ENCODE peak calls at places on chromosomes 5 and 9, in seven cellular contexts. K is psoas muscle, V is thyroid gland, T is A673, J is left ventricle myocardium inferior, I is lower lobe of right lung, N is mammary epithelial cell. S is an unnamed sample.

GRCh38 chr9:30575691-30576090 is 1808.8 kb upstream of the ACO1 start:
- DNase-seq in V (no peak), T (no peak), N (no peak), J (no peak), K (no peak), I (no peak), S (no peak)

GRCh38 chr9:134322781-134323241 is 3.4 kb upstream of the RXRA start:
- DNase-seq in N (no peak), T (no peak), I (peak; percentile 31), V (no peak), J (peak; percentile 6), K (no peak), S (no peak)

GRCh38 chr5:5979362-5979760 is 399.0 kb downstream of the MED10 start:
- DNase-seq in V (peak; percentile 28), I (no peak), J (no peak), K (no peak), N (no peak), T (no peak), S (peak; percentile 74)

GRCh38 chr9:14313378-14313940 is 482 bp downstream of the NFIB start:
- DNase-seq in K (no peak), V (peak; percentile 30), J (no peak), T (no peak), N (no peak), I (no peak), S (no peak)

GRCh38 chr5:149412783-149413476 is 33.8 kb upstream of the IL17B start:
- DNase-seq in I (no peak), V (no peak), K (peak; percentile 36), T (no peak), J (no peak), N (no peak), S (no peak)

GRCh38 chr9:110180386-110180712 is 27.6 kb downstream of the C9orf152 start:
- DNase-seq in V (no peak), J (no peak), N (no peak), I (no peak), K (no peak), T (no peak), S (no peak)

GRCh38 chr9:131475956-131476776 is 26.6 kb upstream of the POMT1 start:
- DNase-seq in T (no peak), J (no peak), I (no peak), K (no peak), N (no peak), V (no peak), S (no peak)

GRCh38 chr9:120855827-120856636 is 13.3 kb upstream of the PSMD5 start:
- DNase-seq in K (no peak), I (no peak), N (no peak), T (no peak), J (no peak), V (no peak), S (no peak)

GRCh38 chr5:9473624-9474023 is 72.3 kb downstream of the SEMA5A start:
- DNase-seq in V (no peak), T (no peak), J (no peak), N (no peak), K (no peak), I (no peak), S (no peak)

GRCh38 chr9:134935056-134936020 is 17.6 kb upstream of the FCN1 start:
- DNase-seq in V (no peak), J (no peak), K (no peak), I (peak; percentile 33), N (no peak), T (peak; percentile 60), S (no peak)

GRCh38 chr5:100517301-100517974 is 17.7 kb upstream of the FAM174A start:
- DNase-seq in J (no peak), I (peak; percentile 84), T (no peak), N (peak; percentile 49), V (peak; percentile 80), K (no peak), S (no peak)

GRCh38 chr9:21812415-21812814 is 10.0 kb downstream of the MTAP start:
- DNase-seq in I (no peak), J (no peak), V (no peak), T (no peak), K (no peak), N (peak; percentile 95), S (peak; percentile 89)

GRCh38 chr9:19690128-19690527 is 98.7 kb downstream of the SLC24A2 start:
- DNase-seq in V (no peak), T (no peak), I (no peak), N (peak; percentile 54), K (no peak), J (no peak), S (no peak)

GRCh38 chr9:98775831-98776441 is 20.4 kb downstream of the ANKS6 start:
- DNase-seq in T (peak; percentile 80), N (peak; percentile 20), K (no peak), I (no peak), V (peak; percentile 36), J (no peak), S (peak; percentile 35)

GRCh38 chr5:178383301-178383918 is 150.8 kb upstream of the PHYKPL start:
- DNase-seq in N (no peak), K (no peak), V (no peak), T (no peak), I (no peak), J (no peak), S (no peak)

GRCh38 chr9:93959739-93960154 is 4.6 kb upstream of the BARX1 start:
- DNase-seq in V (no peak), J (no peak), K (no peak), T (no peak), N (no peak), I (no peak), S (no peak)

GRCh38 chr9:3385871-3386270 is 139.9 kb downstream of the RFX3 start:
- DNase-seq in I (no peak), N (no peak), K (no peak), T (no peak), V (no peak), J (no peak), S (no peak)

GRCh38 chr9:127783111-127783621 is 2.7 kb upstream of the CDK9 start:
- DNase-seq in J (peak; percentile 51), V (peak; percentile 40), I (peak; percentile 84), T (no peak), K (peak; percentile 56), N (no peak), S (no peak)

GRCh38 chr5:111197523-111197922 is 26.7 kb upstream of the CAMK4 start:
- DNase-seq in N (no peak), T (peak; percentile 10), I (no peak), V (no peak), J (no peak), K (no peak), S (no peak)

GRCh38 chr9:96327694-96328352 is 25.8 kb upstream of the HSD17B3 start:
- DNase-seq in K (no peak), V (peak; percentile 19), N (peak; percentile 38), T (peak; percentile 71), J (no peak), I (no peak), S (peak; percentile 7)

GRCh38 chr9:16715404-16715803 is 155.1 kb downstream of the BNC2 start:
- DNase-seq in T (no peak), J (no peak), K (no peak), N (no peak), V (no peak), I (no peak), S (peak; percentile 55)

GRCh38 chr5:179191506-179192184 is 131.5 kb downstream of the ZNF354C start:
- DNase-seq in T (no peak), I (peak; percentile 30), V (no peak), K (no peak), J (no peak), N (no peak), S (no peak)

GRCh38 chr5:102767864-102768263 is 12.8 kb downstream of the PAM start:
- DNase-seq in J (no peak), T (no peak), N (no peak), K (no peak), V (no peak), I (no peak), S (no peak)

GRCh38 chr9:86507119-86507731 is 153.0 kb upstream of the TUT7 start:
- DNase-seq in V (no peak), K (no peak), T (no peak), I (no peak), J (no peak), N (no peak), S (no peak)

GRCh38 chr5:10468256-10468655 is 26.6 kb downstream of the ROPN1L start:
- DNase-seq in I (no peak), N (no peak), K (no peak), T (no peak), V (no peak), J (no peak), S (no peak)

GRCh38 chr9:69865986-69866385 is 45.4 kb downstream of the CFAP95 start:
- DNase-seq in I (no peak), J (no peak), V (no peak), N (no peak), T (no peak), K (no peak), S (no peak)

GRCh38 chr9:1047605-1048235 is 2.4 kb upstream of the DMRT2 start:
- DNase-seq in I (no peak), N (no peak), J (no peak), K (peak; percentile 55), V (no peak), T (no peak), S (peak; percentile 73)
- H3K4me3 ChIP-seq in I (peak overlapping the region; percentile 59), N (peak overlapping the region; percentile 30), J (peak overlapping the region; percentile 61), K (peak overlapping the region; percentile 56), V (no peak overlapping the region), T (peak overlapping the region; percentile 36), S (peak overlapping the region; percentile 43)

DNA sequence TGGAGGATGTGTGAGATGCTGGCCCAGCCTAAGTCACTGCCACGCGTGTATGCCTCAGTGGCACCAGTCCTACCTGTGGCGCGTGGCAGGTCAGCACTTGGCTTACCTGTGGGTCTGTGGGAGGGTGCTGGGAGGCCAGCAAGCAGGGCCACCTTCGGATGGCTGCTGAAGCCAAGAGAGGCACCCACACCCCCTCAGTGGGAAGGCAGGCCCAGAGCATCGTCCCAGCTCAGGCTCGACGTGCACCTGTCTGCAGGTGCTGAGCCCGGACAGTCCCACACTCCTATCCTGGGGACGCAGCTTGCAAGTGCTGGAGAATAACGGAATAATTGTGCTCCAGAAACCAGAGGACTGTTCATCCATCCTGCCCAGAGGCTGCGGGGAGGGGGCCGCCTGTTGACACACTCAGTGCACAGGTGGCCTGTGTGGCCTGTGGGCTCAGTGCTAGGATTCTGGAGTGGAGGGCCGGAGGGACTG is 24.0 kb downstream of the NKD2 start:
- DNase-seq in T (no peak), V (no peak), K (no peak), N (no peak), I (peak; percentile 39), J (peak; percentile 5), S (no peak)
- H3K27me3 ChIP-seq in T (no peaks in the 10 kb centered on the region), V (no peaks in the 10 kb centered on the region), K (peaks cover 47% of the 10 kb centered on the region), N (no peaks in the 10 kb centered on the region), I (peaks cover 14% of the 10 kb centered on the region), J (no peaks in the 10 kb centered on the region), S (no peaks in the 10 kb centered on the region)

DNA sequence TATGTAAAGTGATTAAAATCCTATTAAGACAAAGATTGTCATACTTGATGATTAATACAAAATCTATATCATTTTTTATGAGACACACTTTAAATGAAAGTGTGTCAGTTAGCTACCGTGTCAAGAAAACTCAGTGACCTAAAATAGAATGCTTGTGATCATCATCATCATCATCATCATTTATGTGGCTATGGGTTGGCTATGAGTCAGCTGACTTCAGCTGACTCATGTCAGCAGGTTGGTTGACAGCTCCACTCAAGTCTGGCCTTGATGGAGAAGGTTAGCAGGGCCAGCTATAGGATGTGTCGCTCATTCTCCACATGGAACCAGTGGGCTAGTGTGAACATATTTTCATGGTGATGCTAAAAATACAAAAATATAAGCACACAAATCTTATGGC is 43.8 kb upstream of the ZNF300 start:
- DNase-seq in N (no peak), I (no peak), V (no peak), K (no peak), J (no peak), T (no peak), S (no peak)
- H3K9me3 ChIP-seq in N (peaks cover 52% of the 10 kb centered on the region), I (peaks cover 72% of the 10 kb centered on the region), V (no peaks in the 10 kb centered on the region), K (peaks cover 71% of the 10 kb centered on the region), J (peaks cover 92% of the 10 kb centered on the region), T (peaks cover 56% of the 10 kb centered on the region), S (peaks cover 45% of the 10 kb centered on the region)

GRCh38 chr9:36818965-36819870 is 214.8 kb downstream of the PAX5 start:
- DNase-seq in K (no peak), T (no peak), N (no peak), V (no peak), I (no peak), J (no peak), S (no peak)
- H3K4me3 ChIP-seq in K (peak overlapping the region; percentile 43), T (no peak overlapping the region), N (no peak overlapping the region), V (no peak overlapping the region), I (peak overlapping the region; percentile 25), J (peak overlapping the region; percentile 55), S (no peak overlapping the region)